ENCODE peak calls at places on chromosome 9, in five cellular contexts. K is astrocyte of the cerebellum, J is cardiac muscle cell, X is lower lobe of right lung, A is uterus. N is an unnamed sample.

GRCh38 chr9:113531919-113532808 is 68.6 kb downstream of the RGS3 start:
- DNase-seq in K (no peak), J (no peak), X (no peak), A (no peak), N (no peak)

GRCh38 chr9:133787749-133788015 is 49.5 kb upstream of the SARDH start:
- DNase-seq in K (no peak), J (peak; percentile 44), X (no peak), A (no peak), N (no peak)

GRCh38 chr9:71384343-71384742 is 262.9 kb upstream of the TRPM3 start:
- DNase-seq in K (no peak), J (no peak), X (no peak), A (no peak), N (no peak)

GRCh38 chr9:86655147-86655546 is 292.2 kb downstream of the GAS1 start:
- DNase-seq in K (no peak), J (no peak), X (no peak), A (no peak), N (no peak)

GRCh38 chr9:34601883-34602570 is 9.9 kb downstream of the RPP25L start:
- DNase-seq in K (no peak), J (no peak), X (no peak), A (no peak), N (no peak)

GRCh38 chr9:94167055-94167346 is 82.7 kb downstream of the PTPDC1 start:
- DNase-seq in K (no peak), J (peak; percentile 94), X (no peak), A (no peak), N (no peak)

GRCh38 chr9:74735761-74736160 is 152.0 kb downstream of the TRPM6 start:
- DNase-seq in K (no peak), J (no peak), X (no peak), A (no peak), N (no peak)

GRCh38 chr9:136143215-136144001 is 24.7 kb upstream of the TMEM250 start:
- DNase-seq in K (no peak), J (peak; percentile 59), X (no peak), A (no peak), N (no peak)

GRCh38 chr9:121323449-121324151 is 46.5 kb downstream of the STOM start:
- DNase-seq in K (no peak), J (no peak), X (peak; percentile 21), A (no peak), N (no peak)

GRCh38 chr9:107671588-107671987 is 182.0 kb upstream of the KLF4 start:
- DNase-seq in K (no peak), J (no peak), X (no peak), A (no peak), N (no peak)

GRCh38 chr9:2125909-2126308 is 110.8 kb downstream of the SMARCA2 start:
- DNase-seq in K (no peak), J (no peak), X (no peak), A (no peak), N (no peak)

GRCh38 chr9:113823421-113823820 is 52.7 kb upstream of the ZNF618 start:
- DNase-seq in K (no peak), J (no peak), X (no peak), A (no peak), N (no peak)

GRCh38 chr9:106913276-106913675 is 50.3 kb downstream of the ZNF462 start:
- DNase-seq in K (no peak), J (no peak), X (no peak), A (no peak), N (no peak)

GRCh38 chr9:9942764-9943424 is 669.9 kb downstream of the PTPRD start:
- DNase-seq in K (peak; percentile 49), J (peak; percentile 66), X (peak; percentile 43), A (peak; percentile 18), N (peak; percentile 15)

GRCh38 chr9:33414263-33414662 is 11.9 kb upstream of the AQP7 start:
- DNase-seq in K (no peak), J (no peak), X (peak; percentile 57), A (no peak), N (no peak)

GRCh38 chr9:21605489-21605931 is 123.4 kb upstream of the IFNE start:
- DNase-seq in K (peak; percentile 75), J (no peak), X (no peak), A (no peak), N (no peak)

GRCh38 chr9:134066923-134067851 is 639 bp downstream of the BRD3 start:
- DNase-seq in K (no peak), J (peak; percentile 67), X (peak; percentile 56), A (peak; percentile 23), N (peak; percentile 18)

GRCh38 chr9:98678244-98678842 is 30.4 kb downstream of the GABBR2 start:
- DNase-seq in K (no peak), J (peak; percentile 10), X (no peak), A (no peak), N (no peak)

GRCh38 chr9:72612449-72612848 is 91.0 kb downstream of the TMC1 start:
- DNase-seq in K (no peak), J (no peak), X (no peak), A (no peak), N (no peak)

GRCh38 chr9:109730228-109730627 is 49.8 kb upstream of the PALM2AKAP2 start:
- DNase-seq in K (peak; percentile 31), J (no peak), X (no peak), A (no peak), N (no peak)

GRCh38 chr9:117541192-117541591 is 126.3 kb upstream of the ASTN2 start:
- DNase-seq in K (no peak), J (no peak), X (no peak), A (no peak), N (no peak)

GRCh38 chr9:124950050-124950718 is 9.3 kb upstream of the GOLGA1 start:
- DNase-seq in K (no peak), J (no peak), X (no peak), A (no peak), N (no peak)

GRCh38 chr9:8600914-8601680 is 801.5 kb upstream of the DMAC1 start:
- DNase-seq in K (no peak), J (no peak), X (no peak), A (no peak), N (no peak)

GRCh38 chr9:128271512-128271911 is 4.3 kb downstream of the GOLGA2 start:
- DNase-seq in K (no peak), J (no peak), X (no peak), A (no peak), N (no peak)

GRCh38 chr9:19994296-19994695 is 205.5 kb upstream of the SLC24A2 start:
- DNase-seq in K (peak; percentile 48), J (no peak), X (peak; percentile 45), A (no peak), N (no peak)

GRCh38 chr9:132404228-132404881 is 2.3 kb downstream of the TTF1 start:
- DNase-seq in K (no peak), J (no peak), X (no peak), A (no peak), N (no peak)
- H3K4me3 ChIP-seq in K (no peak overlapping the region), J (no peak overlapping the region), X (no peak overlapping the region), A (no peak overlapping the region), N (no peak overlapping the region)

GRCh38 chr9:129776566-129776937 is 23.7 kb upstream of the PTGES start:
- DNase-seq in K (peak; percentile 19), J (no peak), X (no peak), A (peak; percentile 21), N (no peak)
- H3K4me3 ChIP-seq in K (peak overlapping the region; percentile 5), J (no peak overlapping the region), X (no peak overlapping the region), A (no peak overlapping the region), N (no peak overlapping the region)

GRCh38 chr9:123360161-123361085 is 4.4 kb downstream of the CRB2 start:
- DNase-seq in K (no peak), J (peak; percentile 97), X (peak; percentile 69), A (peak; percentile 66), N (no peak)

GRCh38 chr9:123359546-123359945 is 3.5 kb downstream of the CRB2 start:
- DNase-seq in K (no peak), J (no peak), X (no peak), A (no peak), N (no peak)

GRCh38 chr9:123357748-123358059 is 1.7 kb downstream of the CRB2 start:
- DNase-seq in K (no peak), J (no peak), X (no peak), A (no peak), N (no peak)

GRCh38 chr9:123358181-123358894 is 2.3 kb downstream of the CRB2 start:
- DNase-seq in K (no peak), J (no peak), X (no peak), A (no peak), N (no peak)

GRCh38 chr9:123359106-123359505 is 3.1 kb downstream of the CRB2 start:
- DNase-seq in K (no peak), J (no peak), X (no peak), A (no peak), N (no peak)
- H3K4me3 ChIP-seq in K (no peak overlapping the region), J (no peak overlapping the region), X (no peak overlapping the region), A (no peak overlapping the region), N (no peak overlapping the region)

DNA sequence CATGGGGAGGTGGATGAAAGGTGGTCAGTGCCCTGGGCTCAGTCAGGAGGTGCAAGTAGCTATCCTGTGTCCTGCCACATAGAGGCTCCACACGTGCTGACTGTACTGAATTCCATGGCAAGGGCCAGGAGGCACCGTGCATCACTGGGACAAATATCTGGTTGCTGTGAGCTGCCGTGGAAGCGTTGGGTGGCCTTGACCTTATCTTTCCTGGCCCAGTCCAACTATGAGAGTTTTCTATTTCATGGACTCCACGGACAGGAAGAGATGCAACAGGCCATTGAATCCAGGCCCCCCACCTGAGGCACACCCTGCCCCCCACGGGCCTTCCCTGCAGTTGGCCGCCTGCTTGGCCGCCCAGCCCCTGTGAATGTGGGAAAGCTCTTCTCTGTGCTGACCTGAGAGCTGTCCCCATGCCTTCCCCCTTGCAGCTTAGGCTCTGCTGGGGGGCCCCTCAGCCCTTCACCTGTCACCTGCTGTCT is 1.7 kb downstream of the GRHPR start:
- DNase-seq in K (no peak), J (no peak), X (no peak), A (no peak), N (peak; percentile 38)
- H3K4me3 ChIP-seq in K (no peak overlapping the region), J (no peak overlapping the region), X (peak overlapping the region; percentile 75), A (no peak overlapping the region), N (peak overlapping the region; percentile 80)